ENCODE peak calls at places on chromosomes 3 and 15, in seven cellular contexts. G, B, Z, V, A, X and D are unnamed samples.

GRCh38 chr15:90930861-90931629 is 1.3 kb downstream of the HDDC3 start:
- DNase-seq in G (peak; percentile 6), B (no peak), A (no peak), X (no peak), Z (peak; percentile 17), V (peak; percentile 60), D (peak; percentile 32)

GRCh38 chr3:104132566-104132997 is 1234.1 kb upstream of the ALCAM start:
- DNase-seq in A (no peak), Z (no peak), V (no peak), B (peak; percentile 16), X (peak; percentile 17), G (no peak), D (no peak)

GRCh38 chr3:143731776-143732175 is 116.5 kb downstream of the SLC9A9 start:
- DNase-seq in V (no peak), A (no peak), G (no peak), B (no peak), Z (no peak), X (no peak), D (no peak)

GRCh38 chr15:44194397-44195150 is 497 bp downstream of the FRMD5 start:
- DNase-seq in V (peak; percentile 30), Z (peak; percentile 12), A (no peak), X (peak; percentile 79), G (peak; percentile 76), B (peak; percentile 86), D (peak; percentile 67)

GRCh38 chr15:92636950-92637481 is 18.6 kb downstream of the FAM174B start:
- DNase-seq in V (no peak), B (no peak), X (peak; percentile 84), Z (peak; percentile 78), G (peak; percentile 17), A (peak; percentile 12), D (peak; percentile 58)

GRCh38 chr3:193771736-193772135 is 178.7 kb downstream of the OPA1 start:
- DNase-seq in A (no peak), Z (no peak), B (no peak), G (no peak), V (no peak), X (no peak), D (no peak)

GRCh38 chr3:53215816-53216215 is 40.0 kb downstream of the TKT start:
- DNase-seq in Z (no peak), A (no peak), V (no peak), B (no peak), X (no peak), G (no peak), D (no peak)

GRCh38 chr3:126424039-126424717 is 29.5 kb downstream of the CFAP100 start:
- DNase-seq in A (no peak), Z (no peak), B (no peak), V (no peak), X (no peak), G (no peak), D (no peak)

GRCh38 chr3:150216041-150216811 is 191.9 kb upstream of the TSC22D2 start:
- DNase-seq in B (peak; percentile 81), Z (no peak), V (no peak), X (peak; percentile 29), A (no peak), G (peak; percentile 56), D (no peak)

GRCh38 chr3:69541823-69542264 is 156.0 kb upstream of the FRMD4B start:
- DNase-seq in Z (no peak), V (no peak), X (no peak), A (no peak), G (peak; percentile 60), B (no peak), D (no peak)

GRCh38 chr15:33132722-33133345 is 61.7 kb downstream of the FMN1 start:
- DNase-seq in X (peak; percentile 85), B (peak; percentile 41), Z (peak; percentile 35), A (peak; percentile 59), G (peak; percentile 92), V (peak; percentile 35), D (peak; percentile 63)

GRCh38 chr3:182516597-182517336 is 276.5 kb upstream of the ATP11B start:
- DNase-seq in B (no peak), V (no peak), Z (peak; percentile 25), A (no peak), X (no peak), G (no peak), D (no peak)

GRCh38 chr3:195859061-195859845 is 47.5 kb upstream of the MUC4 start:
- DNase-seq in X (peak; percentile 89), B (peak; percentile 23), G (peak; percentile 27), Z (peak; percentile 76), A (peak; percentile 47), V (peak; percentile 81), D (peak; percentile 75)

GRCh38 chr3:169744332-169745054 is 20.4 kb downstream of the TERC start:
- DNase-seq in Z (no peak), X (peak; percentile 66), V (no peak), A (no peak), G (peak; percentile 13), B (peak; percentile 12), D (no peak)

GRCh38 chr3:4850211-4850927 is 128.9 kb upstream of the BHLHE40 start:
- DNase-seq in X (no peak), A (no peak), Z (no peak), B (peak; percentile 80), V (no peak), G (no peak), D (no peak)

GRCh38 chr3:138625707-138626365 is 17.3 kb downstream of the FAIM start:
- DNase-seq in G (peak; percentile 95), X (peak; percentile 68), A (no peak), V (no peak), Z (peak; percentile 18), B (peak; percentile 59), D (no peak)

GRCh38 chr15:92455271-92455670 is 61.6 kb downstream of the ST8SIA2 start:
- DNase-seq in A (no peak), V (no peak), Z (no peak), X (no peak), G (no peak), B (no peak), D (no peak)

GRCh38 chr3:187669675-187670504 is at the start of gene SST:
- DNase-seq in V (peak; percentile 37), A (no peak), G (peak; percentile 52), X (peak; percentile 51), Z (peak; percentile 42), B (peak; percentile 38), D (no peak)

GRCh38 chr15:51314391-51315337 is 23.7 kb downstream of the CYP19A1 start:
- DNase-seq in A (no peak), B (no peak), G (no peak), X (no peak), V (no peak), Z (no peak), D (no peak)

GRCh38 chr15:37397266-37398022 is 297.1 kb upstream of the MEIS2 start:
- DNase-seq in V (no peak), A (no peak), B (no peak), X (no peak), G (no peak), Z (no peak), D (no peak)

GRCh38 chr15:95097366-95097765 is 866.0 kb downstream of the MCTP2 start:
- DNase-seq in G (no peak), X (no peak), A (no peak), V (no peak), B (no peak), Z (no peak), D (no peak)

GRCh38 chr3:124565013-124565412 is 165.2 kb upstream of the UMPS start:
- DNase-seq in Z (peak; percentile 60), A (peak; percentile 69), G (peak; percentile 59), B (no peak), X (peak; percentile 94), V (peak; percentile 77), D (peak; percentile 89)

GRCh38 chr15:100910119-100910518 is 9.0 kb upstream of the LRRK1 start:
- DNase-seq in G (no peak), B (no peak), A (no peak), Z (no peak), X (peak; percentile 14), V (no peak), D (no peak)

GRCh38 chr3:160390554-160391138 is 8.4 kb downstream of the IFT80 start:
- DNase-seq in G (peak; percentile 21), X (no peak), Z (no peak), B (no peak), V (no peak), A (no peak), D (no peak)

GRCh38 chr3:57556459-57557087 is 499 bp downstream of the PDE12 start:
- DNase-seq in Z (peak; percentile 13), G (no peak), B (peak; percentile 26), A (no peak), X (peak; percentile 16), V (peak; percentile 26), D (peak; percentile 33)

GRCh38 chr3:13747627-13748026 is 132.2 kb downstream of the WNT7A start:
- DNase-seq in Z (no peak), B (no peak), V (no peak), X (no peak), G (no peak), A (no peak), D (no peak)
- H3K27ac ChIP-seq in Z (no peak overlapping the region), B (no peak overlapping the region), V (no peak overlapping the region), X (no peak overlapping the region), G (no peak overlapping the region), A (no peak overlapping the region), D (no peak overlapping the region)

DNA sequence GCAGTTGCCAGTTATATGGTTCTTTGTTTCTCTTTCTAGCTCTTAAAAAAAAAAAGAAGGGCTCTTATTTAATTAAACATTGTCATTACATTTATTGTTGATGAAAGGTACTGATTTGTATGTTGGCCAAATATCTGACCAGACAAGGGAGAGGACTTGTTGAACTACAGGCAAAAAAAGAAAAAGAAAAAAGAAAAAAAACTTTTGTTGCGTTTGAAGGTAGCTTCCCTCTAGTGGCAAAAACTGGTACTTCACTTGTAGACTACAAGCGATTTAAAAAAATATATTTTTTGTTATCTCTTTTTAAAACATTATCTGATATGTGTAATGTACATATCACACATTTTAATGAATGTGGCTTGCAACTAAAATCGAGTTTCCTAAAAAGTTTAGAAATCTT is 280.6 kb downstream of the ROBO2 start:
- DNase-seq in B (peak; percentile 21), A (peak; percentile 1), X (peak; percentile 69), V (peak; percentile 43), G (no peak), Z (peak; percentile 42), D (no peak)
- TF ChIP-seq CTCF in B (peak; percentile 62), A (peak; percentile 65), X (peak; percentile 75), V (peak; percentile 8), G (peak; percentile 70), Z (peak; percentile 53), D (peak; percentile 68)

DNA sequence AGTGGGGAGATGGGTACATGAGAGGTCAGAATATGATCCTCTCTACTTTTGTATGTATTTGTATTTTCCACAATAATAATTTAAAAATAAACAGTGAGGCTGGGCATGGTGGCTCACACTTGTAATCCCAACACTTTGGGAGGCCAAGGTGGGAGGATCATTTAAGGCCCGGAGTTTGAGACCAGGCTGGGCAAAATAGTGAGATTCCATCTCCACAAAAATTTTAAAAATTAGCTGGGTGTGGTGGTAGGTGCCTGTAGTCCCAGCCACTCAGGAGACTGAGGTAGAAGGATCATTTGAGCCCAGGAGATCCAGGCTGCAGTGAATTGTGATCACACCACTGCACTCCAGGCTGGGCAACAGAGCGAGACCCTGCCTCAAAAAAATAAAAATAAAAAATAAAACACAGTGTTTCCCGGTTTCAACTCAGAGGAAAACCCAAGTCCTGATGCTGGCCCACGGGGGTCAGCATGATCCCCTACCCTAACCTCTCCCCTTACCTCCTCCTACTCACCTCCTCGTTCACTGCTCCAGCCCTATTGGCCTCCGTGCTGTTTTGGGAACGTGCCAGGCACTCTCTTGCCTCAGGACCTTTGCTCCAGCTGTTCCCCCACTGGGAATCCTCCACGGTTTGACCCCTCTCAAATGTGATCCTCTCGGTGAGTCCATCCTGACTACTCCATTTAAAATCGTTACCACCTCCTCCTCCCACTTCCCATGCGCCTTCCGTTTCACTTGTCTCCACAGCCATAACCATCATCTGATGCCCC is 2.9 kb upstream of the KLHL40 start:
- DNase-seq in A (no peak), Z (no peak), G (no peak), V (no peak), B (no peak), X (no peak), D (no peak)
- H3K9ac ChIP-seq in A (no peak overlapping the region), Z (no peak overlapping the region), G (no peak overlapping the region), V (no peak overlapping the region), B (no peak overlapping the region), X (no peak overlapping the region), D (no peak overlapping the region)

GRCh38 chr3:71252466-71252865 is 331.1 kb downstream of the FOXP1 start:
- DNase-seq in A (no peak), B (peak; percentile 13), Z (no peak), V (no peak), G (no peak), X (no peak), D (no peak)
- H3K27ac ChIP-seq in A (no peak overlapping the region), B (peak overlapping the region; percentile 89), Z (no peak overlapping the region), V (no peak overlapping the region), G (no peak overlapping the region), X (peak overlapping the region; percentile 79), D (no peak overlapping the region)